ENCODE peak calls at places on chromosome 18, in ten cellular contexts. X, T, N, S, G, W, E, V, M and I are unnamed samples. For H3K36me3, the result is how much of the 10 kb centered on the place peaks cover.

GRCh38 chr18:47912794-47913594 is 17.5 kb downstream of the SMAD2 start:
- DNase-seq in X (no peak), G (no peak), N (no peak), E (no peak), W (no peak), S (no peak), M (no peak), V (no peak), T (no peak), I (no peak)

GRCh38 chr18:38956068-38956467 is 1390.5 kb upstream of the CELF4 start:
- DNase-seq in G (no peak), M (no peak), N (no peak), V (no peak), E (no peak), X (no peak), S (no peak), T (no peak), W (no peak), I (no peak)

GRCh38 chr18:7464245-7464966 is 102.7 kb upstream of the PTPRM start:
- DNase-seq in M (no peak), T (no peak), G (no peak), N (no peak), V (no peak), S (no peak), X (no peak), E (no peak), W (peak), I (no peak)

GRCh38 chr18:76446321-76446720 is 48.7 kb downstream of the ZNF516 start:
- DNase-seq in G (no peak), T (no peak), M (no peak), N (no peak), S (no peak), X (no peak), V (no peak), E (peak), W (no peak), I (no peak)

GRCh38 chr18:13381907-13382682 is 163.5 kb downstream of the LDLRAD4 start:
- DNase-seq in E (peak), W (peak), T (no peak), V (peak), G (peak), X (peak), S (no peak), N (peak), M (peak), I (no peak)

GRCh38 chr18:67651438-67651837 is 134.9 kb upstream of the DSEL start:
- DNase-seq in N (no peak), G (no peak), S (no peak), X (no peak), W (no peak), M (no peak), E (peak), T (no peak), V (no peak), I (no peak)

GRCh38 chr18:74139888-74140287 is 7.7 kb downstream of the FBXO15 start:
- DNase-seq in V (peak), W (no peak), E (peak), G (no peak), X (peak), S (no peak), T (no peak), M (no peak), N (no peak), I (no peak)

GRCh38 chr18:34153711-34154110 is 71.0 kb downstream of the NOL4 start:
- DNase-seq in M (peak), N (no peak), X (peak), T (no peak), S (no peak), G (no peak), W (no peak), E (peak), V (peak), I (no peak)

GRCh38 chr18:22223263-22223960 is 54.0 kb downstream of the GATA6 start:
- DNase-seq in G (peak), T (peak), V (peak), W (peak), X (peak), N (peak), S (no peak), E (peak), M (peak), I (no peak)

GRCh38 chr18:13216732-13217465 is 1.7 kb upstream of the LDLRAD4 start:
- DNase-seq in M (peak), W (peak), V (no peak), S (peak), T (peak), X (no peak), E (peak), N (no peak), G (peak), I (no peak)

GRCh38 chr18:47975701-47976100 is 45.2 kb upstream of the SMAD2 start:
- DNase-seq in T (no peak), W (no peak), M (no peak), S (no peak), N (no peak), X (no peak), E (no peak), G (no peak), V (no peak), I (no peak)

GRCh38 chr18:61876899-61877298 is 15.9 kb downstream of the RNF152 start:
- DNase-seq in T (no peak), E (no peak), S (no peak), V (no peak), G (no peak), W (no peak), X (no peak), N (no peak), M (no peak), I (no peak)

GRCh38 chr18:36519358-36519757 is 221.8 kb downstream of the FHOD3 start:
- DNase-seq in S (no peak), V (peak), X (peak), M (no peak), T (no peak), E (peak), W (no peak), G (no peak), N (no peak), I (no peak)

GRCh38 chr18:23133860-23134779 is 1.2 kb upstream of the CABLES1 start:
- DNase-seq in T (peak), X (no peak), S (no peak), M (peak), W (peak), N (peak), E (no peak), V (no peak), G (peak), I (peak)

GRCh38 chr18:24942144-24942543 is 409.8 kb downstream of the ZNF521 start:
- DNase-seq in T (peak), G (no peak), M (no peak), X (no peak), N (no peak), W (no peak), E (no peak), S (no peak), V (no peak), I (no peak)

GRCh38 chr18:24426398-24427294 is at the start of gene IMPACT:
- DNase-seq in N (peak), S (peak), W (peak), G (peak), T (peak), E (peak), X (peak), M (peak), V (peak), I (peak)

GRCh38 chr18:46771141-46771540 is 14.3 kb upstream of the ST8SIA5 start:
- DNase-seq in V (no peak), G (no peak), W (no peak), E (no peak), X (peak), M (no peak), T (no peak), N (no peak), S (no peak), I (no peak)

GRCh38 chr18:36652503-36652902 is 176.3 kb downstream of the TPGS2 start:
- DNase-seq in N (no peak), S (no peak), M (no peak), W (no peak), V (no peak), E (no peak), T (no peak), X (no peak), G (no peak), I (no peak)

GRCh38 chr18:79405019-79405780 is 9.5 kb downstream of the NFATC1 start:
- DNase-seq in W (no peak), E (no peak), V (no peak), X (no peak), M (no peak), N (no peak), S (no peak), G (peak), T (no peak), I (no peak)

GRCh38 chr18:12657048-12657848 is 659 bp downstream of the SPIRE1 start:
- DNase-seq in M (peak), W (peak), S (peak), N (peak), V (peak), G (peak), T (peak), E (peak), X (peak), I (no peak)

GRCh38 chr18:42784612-42785011 is 330.9 kb downstream of the RIT2 start:
- DNase-seq in M (no peak), E (no peak), S (no peak), T (no peak), G (no peak), V (no peak), W (no peak), N (no peak), X (peak), I (no peak)

GRCh38 chr18:64966667-64967066 is 784.1 kb upstream of the CDH7 start:
- DNase-seq in V (no peak), S (peak), E (no peak), X (no peak), T (peak), W (peak), N (no peak), M (no peak), G (no peak), I (no peak)

DNA sequence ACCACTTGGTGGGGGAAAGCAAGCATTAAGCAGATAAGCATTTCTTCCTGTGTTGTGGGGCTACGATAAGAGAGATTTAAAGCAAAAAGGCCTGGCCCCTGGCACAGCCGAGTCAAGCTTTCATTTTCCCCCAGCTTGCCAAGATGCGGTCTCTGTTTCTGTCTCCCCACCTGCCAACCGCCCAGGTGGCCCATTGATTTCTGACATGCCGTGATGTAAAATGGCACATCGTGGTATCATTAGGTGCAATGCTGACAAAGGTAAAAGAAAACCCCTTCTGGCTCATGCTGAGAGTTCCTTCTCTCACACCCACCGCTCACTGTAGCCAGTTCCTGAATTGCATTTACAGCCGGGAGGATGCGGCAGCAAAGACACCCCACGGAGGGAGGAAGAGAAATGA is 62.8 kb downstream of the BOD1L2 start:
- DNase-seq in E (no peak), S (no peak), N (no peak), V (no peak), W (no peak), X (no peak), T (no peak), G (no peak), M (no peak), I (no peak)
- H3K27ac ChIP-seq in E (no peak), S (no peak), N (no peak), V (no peak), W (no peak), X (no peak), T (peak), G (no peak), M (peak), I (no peak)

GRCh38 chr18:45757005-45757404 is 33.0 kb downstream of the SLC14A1 start:
- DNase-seq in E (no peak), S (no peak), X (no peak), N (no peak), W (no peak), V (no peak), M (no peak), T (no peak), G (no peak), I (no peak)
- H3K4me3 ChIP-seq in E (no peak), S (no peak), X (no peak), N (no peak), W (no peak), V (no peak), M (no peak), T (no peak), G (no peak), I (no peak)

DNA sequence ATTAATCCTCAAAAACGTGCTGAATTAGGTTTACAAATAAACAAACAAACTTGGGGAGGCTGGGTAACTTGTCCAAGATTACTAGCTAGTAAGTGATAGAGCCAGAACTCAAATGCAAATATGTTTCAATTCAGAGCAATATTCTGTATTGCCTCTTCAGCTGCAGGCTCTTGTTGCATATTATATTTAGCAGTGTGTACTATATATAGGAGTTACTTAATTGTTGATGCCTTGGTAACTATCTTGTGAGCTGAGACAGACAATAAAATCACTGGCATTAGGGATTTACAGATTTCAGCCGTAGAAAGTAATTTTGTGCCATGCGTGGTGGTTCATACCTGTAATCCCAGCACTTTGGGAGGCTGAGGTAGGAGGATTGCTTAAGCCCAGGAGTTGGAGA is 10.2 kb upstream of the ANKRD12 start:
- DNase-seq in W (no peak), V (no peak), M (no peak), X (no peak), G (no peak), S (no peak), E (no peak), N (no peak), T (no peak), I (no peak)
- H3K36me3 ChIP-seq in W (under half), V (under half), M (under half), X (under half), G (half or more), S (half or more), E (half or more), N (half or more), T (under half), I (under half)

GRCh38 chr18:56787392-56787791 is 136.2 kb downstream of the WDR7 start:
- DNase-seq in M (no peak), X (no peak), W (no peak), E (no peak), N (no peak), G (no peak), S (peak), T (no peak), V (no peak), I (no peak)

GRCh38 chr18:56785006-56785405 is 133.8 kb downstream of the WDR7 start:
- DNase-seq in E (no peak), M (no peak), G (no peak), N (no peak), V (no peak), X (no peak), W (no peak), T (no peak), S (no peak), I (no peak)

GRCh38 chr18:56789889-56790180 is 138.7 kb downstream of the WDR7 start:
- DNase-seq in X (no peak), N (no peak), G (no peak), W (no peak), M (no peak), V (no peak), T (no peak), S (no peak), E (no peak), I (no peak)

DNA sequence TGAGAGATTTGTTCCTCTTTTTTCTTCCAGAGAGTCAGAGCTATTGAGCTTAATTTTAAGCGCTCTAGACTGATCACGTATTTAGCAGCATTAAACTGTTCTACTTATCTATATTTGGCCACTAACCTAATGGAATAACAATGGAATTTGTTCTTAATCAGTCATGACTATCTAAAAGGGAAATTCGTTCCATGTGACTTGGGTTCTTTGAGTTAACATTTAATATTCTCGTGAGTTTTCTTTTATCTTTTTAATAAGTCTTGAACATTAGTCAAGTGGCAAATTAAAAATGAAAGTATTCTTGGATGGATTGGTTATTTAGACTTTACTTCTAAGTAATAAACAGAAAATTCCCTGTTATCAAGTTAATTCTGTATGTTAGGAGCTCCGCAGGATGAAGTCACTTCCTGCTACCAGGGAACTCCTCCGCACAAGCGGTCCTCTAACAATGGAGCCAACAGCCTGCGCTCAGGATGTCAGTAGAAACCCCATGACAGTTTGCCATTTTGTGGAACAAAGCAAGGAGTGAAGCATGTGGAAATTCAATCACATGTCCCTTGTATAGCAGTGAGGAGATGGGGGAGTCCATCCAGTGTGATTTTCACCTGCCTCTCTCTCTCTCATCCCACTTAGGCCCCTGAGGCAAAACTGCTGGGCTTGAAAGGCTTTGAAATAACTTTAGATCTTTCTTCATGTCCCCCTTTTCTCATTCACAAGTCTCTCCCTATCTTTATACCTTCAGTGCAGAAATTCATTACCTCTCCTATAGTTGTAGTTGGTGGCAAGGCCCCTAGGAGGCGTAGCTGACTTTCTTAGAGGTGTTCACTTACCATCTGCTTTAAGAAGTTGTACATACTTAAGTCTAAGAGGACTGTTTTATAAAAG is 138.1 kb downstream of the WDR7 start:
- DNase-seq in T (peak), W (no peak), M (no peak), G (no peak), X (no peak), S (no peak), E (peak), N (no peak), V (peak), I (peak)
- H3K27ac ChIP-seq in T (no peak), W (no peak), M (no peak), G (peak), X (no peak), S (no peak), E (no peak), N (peak), V (no peak), I (no peak)

DNA sequence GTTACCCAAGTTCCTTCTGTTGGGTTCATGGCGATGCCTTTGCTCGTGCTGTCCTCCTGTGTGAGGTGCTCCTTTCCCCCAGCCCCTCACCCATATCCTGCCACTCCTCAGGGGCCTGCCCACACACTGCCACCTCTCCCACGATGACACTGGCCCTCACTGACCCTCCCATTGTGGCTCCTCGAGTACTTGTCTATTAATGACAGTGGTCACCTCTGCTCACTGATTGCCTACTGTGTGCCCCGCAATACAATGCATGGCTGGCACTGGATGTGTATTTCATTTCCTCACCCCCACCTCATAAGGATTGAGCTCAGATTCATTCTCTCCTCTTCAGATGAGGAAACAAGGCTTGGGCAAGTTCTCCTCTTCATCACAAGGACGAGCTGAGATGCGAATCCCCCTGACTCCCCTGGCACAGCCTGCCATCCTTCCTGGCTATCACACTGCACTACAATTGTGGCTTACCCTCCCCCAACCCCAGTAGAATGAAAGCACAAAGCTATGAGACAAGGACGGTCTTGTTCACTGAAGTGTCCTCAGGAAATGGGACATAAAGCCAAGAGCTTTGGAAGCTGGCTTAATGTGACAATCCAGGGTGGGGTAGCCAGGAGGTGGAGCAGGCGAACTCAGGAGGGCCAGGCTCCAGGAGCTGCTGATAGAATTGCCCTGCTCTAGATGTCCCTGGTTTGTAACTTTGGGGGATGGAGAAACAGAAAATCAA is 93.9 kb upstream of the RAB12 start:
- DNase-seq in V (no peak), N (no peak), E (no peak), G (no peak), S (no peak), T (no peak), W (no peak), M (no peak), X (no peak), I (no peak)
- H3K4me3 ChIP-seq in V (no peak), N (no peak), E (no peak), G (no peak), S (no peak), T (no peak), W (no peak), M (no peak), X (no peak), I (no peak)

GRCh38 chr18:58952871-58953270 is 88.2 kb downstream of the ZNF532 start:
- DNase-seq in N (no peak), S (no peak), V (no peak), W (no peak), M (no peak), T (no peak), X (peak), E (no peak), G (no peak), I (no peak)

GRCh38 chr18:58952303-58952702 is 87.6 kb downstream of the ZNF532 start:
- DNase-seq in T (no peak), X (no peak), N (no peak), G (no peak), W (no peak), E (no peak), M (no peak), S (no peak), V (no peak), I (no peak)

GRCh38 chr18:58955738-58956137 is 91.1 kb downstream of the ZNF532 start:
- DNase-seq in N (no peak), V (no peak), X (no peak), S (no peak), G (no peak), W (no peak), T (no peak), M (no peak), E (peak), I (no peak)

GRCh38 chr18:58954986-58955385 is 90.3 kb downstream of the ZNF532 start:
- DNase-seq in S (no peak), W (peak), E (no peak), N (no peak), X (no peak), V (no peak), M (no peak), T (no peak), G (no peak), I (no peak)

GRCh38 chr18:58953627-58954026 is 89.0 kb downstream of the ZNF532 start:
- DNase-seq in W (peak), V (no peak), E (no peak), S (no peak), T (peak), N (no peak), X (no peak), G (no peak), M (peak), I (no peak)
- H3K36me3 ChIP-seq in W (under half), V (under half), E (under half), S (half or more), T (under half), N (under half), X (under half), G (under half), M (under half), I (under half)